ENCODE peak calls at places on chromosomes 3 and 15, in eight cellular contexts. M is adrenal gland; P is NCI-H1417; X is NCI-H1105; G is posterior cingulate gyrus; K is effector memory CD4-positive, alpha-beta T cell; S is HTR-8/SVneo; L is activated T-helper 1 cell treated with Interleukin-2 at 50 U/mL for 16 hours. N is an unnamed sample.

GRCh38 chr3:54649551-54649950 is 278.3 kb downstream of the LRTM1 start:
- DNase-seq in P (no peak), X (no peak), S (no peak), G (no peak), M (no peak), K (no peak), L (no peak), N (no peak)

GRCh38 chr3:57026918-57027317 is 33.5 kb upstream of the SPATA12 start:
- DNase-seq in X (no peak), K (no peak), S (no peak), G (no peak), L (no peak), P (no peak), M (peak; percentile 82), N (no peak)

GRCh38 chr3:55873523-55874254 is 386.6 kb upstream of the WNT5A start:
- DNase-seq in K (no peak), S (no peak), P (no peak), M (no peak), X (no peak), L (no peak), G (no peak), N (no peak)

GRCh38 chr3:39626198-39626597 is 158.7 kb downstream of the MOBP start:
- DNase-seq in M (no peak), X (no peak), L (no peak), G (no peak), S (no peak), K (no peak), P (no peak), N (no peak)

GRCh38 chr3:100891033-100891432 is 102.2 kb downstream of the ABI3BP start:
- DNase-seq in M (no peak), L (no peak), P (no peak), S (no peak), X (no peak), K (no peak), G (no peak), N (no peak)

GRCh38 chr15:53037904-53038303 is 247.8 kb upstream of the ONECUT1 start:
- DNase-seq in L (no peak), K (no peak), P (no peak), M (no peak), S (no peak), X (no peak), G (no peak), N (no peak)

GRCh38 chr3:193030276-193030675 is 112.6 kb upstream of the MB21D2 start:
- DNase-seq in G (no peak), X (peak; percentile 67), K (no peak), S (no peak), L (no peak), M (no peak), P (peak; percentile 15), N (peak; percentile 28)

GRCh38 chr3:170724599-170724998 is 138.7 kb upstream of the SLC7A14 start:
- DNase-seq in G (no peak), P (no peak), K (no peak), M (no peak), S (no peak), X (no peak), L (no peak), N (no peak)

GRCh38 chr15:60631620-60632019 is 152.7 kb upstream of the ICE2 start:
- DNase-seq in X (no peak), K (no peak), M (no peak), G (no peak), P (no peak), L (no peak), S (no peak), N (no peak)

GRCh38 chr15:73991260-73991659 is 835 bp downstream of the STOML1 start:
- DNase-seq in M (peak; percentile 73), P (no peak), X (no peak), S (no peak), G (no peak), L (no peak), K (no peak), N (no peak)

GRCh38 chr15:57236561-57237281 is 139.6 kb upstream of the CGNL1 start:
- DNase-seq in K (no peak), X (no peak), G (no peak), M (no peak), S (no peak), P (peak; percentile 60), L (no peak), N (no peak)

GRCh38 chr3:196998966-196999760 is 30.5 kb downstream of the MELTF start:
- DNase-seq in S (no peak), K (no peak), X (no peak), L (no peak), G (no peak), P (no peak), M (no peak), N (no peak)

GRCh38 chr15:81507831-81508230 is 133.8 kb upstream of the TMC3 start:
- DNase-seq in M (no peak), X (no peak), P (no peak), G (no peak), L (no peak), S (no peak), K (no peak), N (no peak)

GRCh38 chr15:38002883-38003477 is 68.5 kb downstream of the TMCO5A start:
- DNase-seq in P (no peak), L (no peak), X (no peak), S (peak; percentile 14), K (no peak), G (peak; percentile 52), M (peak; percentile 63), N (no peak)

GRCh38 chr3:99943931-99944761 is 126.5 kb downstream of the CMSS1 start:
- DNase-seq in M (no peak), G (no peak), X (no peak), P (no peak), L (no peak), K (no peak), S (no peak), N (no peak)

GRCh38 chr15:64398575-64398974 is 10.9 kb downstream of the TRIP4 start:
- DNase-seq in G (no peak), L (no peak), X (no peak), P (no peak), M (no peak), S (no peak), K (no peak), N (no peak)

GRCh38 chr3:58484722-58485069 is 7.2 kb upstream of the KCTD6 start:
- DNase-seq in L (no peak), K (no peak), G (no peak), X (no peak), M (no peak), S (no peak), P (no peak), N (no peak)

GRCh38 chr3:173932624-173933023 is 535.1 kb downstream of the NLGN1 start:
- DNase-seq in M (no peak), X (no peak), L (no peak), P (peak; percentile 10), G (peak; percentile 10), S (no peak), K (no peak), N (peak; percentile 58)

GRCh38 chr15:57285386-57285785 is 90.9 kb upstream of the CGNL1 start:
- DNase-seq in K (no peak), S (no peak), X (no peak), G (no peak), L (no peak), P (no peak), M (no peak), N (no peak)

GRCh38 chr15:95405447-95405846 is 925.1 kb upstream of the NR2F2 start:
- DNase-seq in S (no peak), K (no peak), G (no peak), L (no peak), P (no peak), M (peak; percentile 12), X (no peak), N (no peak)

GRCh38 chr3:120145498-120146285 is 51.4 kb upstream of the GSK3B start:
- DNase-seq in G (no peak), L (no peak), M (no peak), X (no peak), P (no peak), S (peak; percentile 70), K (no peak), N (no peak)

GRCh38 chr3:123755085-123755484 is 129.0 kb downstream of the MYLK start:
- DNase-seq in K (no peak), L (no peak), P (no peak), M (no peak), S (no peak), X (no peak), G (no peak), N (no peak)

GRCh38 chr15:89621547-89621946 is 33.7 kb downstream of the KIF7 start:
- DNase-seq in X (no peak), S (no peak), M (no peak), G (no peak), K (no peak), P (no peak), L (no peak), N (no peak)

GRCh38 chr3:117074833-117075232 is 365.3 kb downstream of the TUSC7 start:
- DNase-seq in X (no peak), S (no peak), L (no peak), P (no peak), K (no peak), G (no peak), M (peak; percentile 50), N (no peak)

GRCh38 chr3:41265011-41265545 is 65.8 kb downstream of the CTNNB1 start:
- DNase-seq in P (no peak), M (peak; percentile 26), K (no peak), S (peak; percentile 20), L (no peak), G (no peak), X (no peak), N (no peak)